ENCODE peak calls at places on chromosomes 11 and 22, in four cellular contexts. L is breast epithelium, H is right atrium auricular region, G is mucosa of descending colon. E is an unnamed sample.

GRCh38 chr11:124812876-124813275 is 12.7 kb upstream of the MSANTD2 start:
- DNase-seq in L (no peak), H (no peak), G (no peak), E (no peak)

GRCh38 chr11:78214331-78215194 is 25.8 kb downstream of the USP35 start:
- DNase-seq in L (no peak), H (no peak), G (no peak), E (peak)

GRCh38 chr11:45543808-45544422 is 121.5 kb downstream of the CHST1 start:
- DNase-seq in L (no peak), H (no peak), G (no peak), E (no peak)

GRCh38 chr11:126613272-126613671 is 257.8 kb downstream of the ST3GAL4 start:
- DNase-seq in L (no peak), H (no peak), G (no peak), E (no peak)

GRCh38 chr11:84384637-84385227 is 1098.6 kb upstream of the CCDC90B start:
- DNase-seq in L (peak), H (peak), G (no peak), E (no peak)

GRCh38 chr11:73236879-73237278 is 18.8 kb downstream of the P2RY2 start:
- DNase-seq in L (no peak), H (no peak), G (no peak), E (no peak)

GRCh38 chr11:36577859-36578258 is 10.1 kb downstream of the RAG1 start:
- DNase-seq in L (no peak), H (no peak), G (no peak), E (no peak)

GRCh38 chr22:50532353-50532700 is 2.5 kb upstream of the TYMP start:
- DNase-seq in L (no peak), H (no peak), G (peak), E (no peak)

GRCh38 chr11:108220721-108221346 is 1.6 kb downstream of the NPAT start:
- DNase-seq in L (no peak), H (no peak), G (no peak), E (no peak)

GRCh38 chr11:100630898-100631297 is 56.2 kb upstream of the ARHGAP42 start:
- DNase-seq in L (no peak), H (no peak), G (no peak), E (no peak)

GRCh38 chr11:2886191-2886894 is 768 bp upstream of the CDKN1C start:
- DNase-seq in L (no peak), H (no peak), G (peak), E (no peak)

GRCh38 chr11:70568504-70569172 is 170.3 kb downstream of the CTTN start:
- DNase-seq in L (no peak), H (peak), G (peak), E (no peak)

GRCh38 chr22:38732251-38732815 is 23.5 kb downstream of the SUN2 start:
- DNase-seq in L (no peak), H (no peak), G (peak), E (no peak)

GRCh38 chr11:127939000-127939399 is 648.4 kb downstream of the ETS1 start:
- DNase-seq in L (no peak), H (no peak), G (no peak), E (no peak)

GRCh38 chr11:126268361-126268707 is 361 bp downstream of the SRPRA start:
- DNase-seq in L (no peak), H (no peak), G (no peak), E (no peak)

GRCh38 chr11:73481626-73482025 is 105.4 kb downstream of the RELT start:
- DNase-seq in L (no peak), H (no peak), G (no peak), E (no peak)

GRCh38 chr22:30390974-30391691 is 3.9 kb upstream of the RNF215 start:
- DNase-seq in L (peak), H (no peak), G (peak), E (no peak)

GRCh38 chr11:116984589-116984988 is 113.6 kb downstream of the SIK3 start:
- DNase-seq in L (no peak), H (no peak), G (no peak), E (no peak)

GRCh38 chr22:28029962-28030361 is 110.9 kb upstream of the PITPNB start:
- DNase-seq in L (no peak), H (peak), G (no peak), E (peak)

GRCh38 chr11:1952806-1953482 is 5.8 kb downstream of the MRPL23 start:
- DNase-seq in L (no peak), H (no peak), G (no peak), E (no peak)

GRCh38 chr22:38796262-38796957 is 2.5 kb upstream of the DNAL4 start:
- DNase-seq in L (no peak), H (no peak), G (no peak), E (no peak)

GRCh38 chr11:73177380-73178091 is 35.4 kb upstream of the FCHSD2 start:
- DNase-seq in L (peak), H (peak), G (no peak), E (peak)

GRCh38 chr22:32800158-32800557 is 1.3 kb upstream of the TIMP3 start:
- DNase-seq in L (no peak), H (no peak), G (no peak), E (no peak)

GRCh38 chr22:32801436-32802290 is at the start of gene TIMP3:
- DNase-seq in L (peak), H (peak), G (peak), E (peak)

GRCh38 chr22:32802291-32802826 is 854 bp downstream of the TIMP3 start:
- DNase-seq in L (no peak), H (no peak), G (no peak), E (no peak)

GRCh38 chr22:32799516-32799915 is 2.0 kb upstream of the TIMP3 start:
- DNase-seq in L (no peak), H (no peak), G (no peak), E (no peak)

GRCh38 chr22:32801001-32801435 is 487 bp upstream of the TIMP3 start:
- DNase-seq in L (no peak), H (no peak), G (no peak), E (no peak)
- H3K4me3 ChIP-seq in L (peak), H (peak), G (no peak), E (peak)

DNA sequence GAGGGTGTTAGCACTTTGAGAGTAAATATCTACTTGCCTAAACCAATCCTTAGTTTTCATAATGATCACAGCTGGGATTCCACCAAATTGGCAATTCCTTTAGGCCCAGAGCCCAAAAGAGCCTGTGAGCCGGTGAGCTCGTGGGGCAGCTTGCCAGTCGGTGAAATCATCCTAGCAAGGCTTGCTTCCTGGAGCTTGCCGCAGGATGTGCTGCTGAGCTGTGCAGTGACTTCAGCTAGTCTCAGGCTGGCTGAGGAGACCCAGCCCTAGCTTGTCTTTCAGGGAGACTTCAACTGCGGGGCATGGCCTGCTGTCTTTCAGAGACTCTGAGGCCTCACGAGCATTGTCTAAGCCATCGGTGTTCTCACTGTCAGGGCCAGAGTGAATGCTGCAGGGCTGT is 73.6 kb upstream of the SUSD2 start:
- DNase-seq in L (peak), H (peak), G (peak), E (peak)
- TF ChIP-seq CTCF in L (peak), H (peak), G (no peak), E (peak)

DNA sequence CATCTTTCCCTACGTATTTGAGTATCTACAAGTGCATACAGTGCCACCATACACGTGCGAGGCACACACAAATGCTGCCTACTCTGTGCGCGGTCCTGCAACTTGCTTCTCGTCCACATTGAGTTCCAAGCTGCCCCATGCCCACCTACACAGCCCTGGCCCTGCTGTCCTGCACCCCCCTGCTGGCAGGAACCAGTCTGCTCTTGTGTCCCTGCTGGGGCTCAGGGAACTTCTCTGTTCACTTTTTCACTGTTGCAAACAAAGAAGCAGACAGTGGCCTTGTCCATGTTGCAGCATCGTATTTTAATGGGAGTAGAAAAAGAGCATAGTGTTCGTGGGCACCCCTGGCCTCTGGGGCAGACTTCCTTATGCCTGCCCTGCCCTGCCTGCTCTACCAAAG is 14.0 kb downstream of the CPT1A start:
- DNase-seq in L (no peak), H (no peak), G (no peak), E (no peak)
- H3K4me3 ChIP-seq in L (no peak), H (no peak), G (no peak), E (no peak)

DNA sequence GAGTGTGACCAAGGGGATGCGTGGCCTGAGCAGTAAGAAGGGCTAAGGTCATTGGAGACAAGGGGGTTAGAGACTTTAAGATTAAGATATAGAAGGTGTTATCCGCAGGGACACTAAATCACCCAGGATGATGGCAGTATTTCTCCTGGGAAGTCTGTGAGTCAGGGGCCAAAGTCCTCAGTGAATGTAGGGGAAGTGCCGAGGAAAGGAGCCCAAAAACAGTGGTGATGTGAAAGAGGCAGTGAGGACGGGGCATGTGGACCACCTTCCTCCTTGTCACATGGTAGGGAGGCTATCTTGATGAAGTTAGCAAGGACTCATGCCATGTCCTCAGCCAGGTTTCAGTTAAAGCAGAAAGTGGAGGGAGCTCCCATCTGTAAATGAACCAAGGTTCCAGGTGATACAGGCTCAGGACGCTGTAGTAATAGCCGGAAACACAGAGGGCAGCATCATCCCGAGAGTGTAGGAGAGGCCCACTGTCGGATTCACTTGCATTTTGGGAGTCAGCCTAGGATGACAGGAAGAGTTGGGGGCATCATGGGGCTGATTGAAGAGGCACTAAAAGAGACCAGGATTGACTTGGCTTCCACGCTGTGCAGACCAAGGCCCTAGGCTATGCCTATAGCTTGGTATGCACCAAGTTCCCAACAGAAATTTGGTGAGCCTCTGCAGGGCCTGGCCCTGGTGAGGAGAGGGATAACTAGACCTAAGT is 33.5 kb downstream of the WEE1 start:
- DNase-seq in L (no peak), H (no peak), G (no peak), E (no peak)
- TF ChIP-seq CTCF in L (no peak), H (no peak), G (no peak), E (no peak)

GRCh38 chr11:57424802-57425564 is 1.9 kb downstream of the SLC43A3 start:
- DNase-seq in L (peak), H (peak), G (peak), E (peak)

GRCh38 chr11:57426754-57427691 is at the start of gene SLC43A3:
- DNase-seq in L (peak), H (peak), G (peak), E (peak)

GRCh38 chr11:57424137-57424801 is 2.7 kb downstream of the SLC43A3 start:
- DNase-seq in L (no peak), H (no peak), G (no peak), E (no peak)

GRCh38 chr11:57426439-57426753 is 525 bp downstream of the SLC43A3 start:
- DNase-seq in L (no peak), H (no peak), G (no peak), E (no peak)

GRCh38 chr11:57425565-57426438 is 1.1 kb downstream of the SLC43A3 start:
- DNase-seq in L (peak), H (peak), G (peak), E (peak)
- H3K4me3 ChIP-seq in L (peak), H (peak), G (no peak), E (peak)

GRCh38 chr22:48423481-48423901 is 1404.2 kb downstream of the BRD1 start:
- DNase-seq in L (no peak), H (no peak), G (no peak), E (no peak)
- TF ChIP-seq CTCF in L (no peak), H (no peak), G (no peak), E (no peak)

GRCh38 chr22:40432167-40432566 is 61.8 kb downstream of the SGSM3 start:
- DNase-seq in L (no peak), H (no peak), G (no peak), E (no peak)

GRCh38 chr22:40434745-40435144 is 64.4 kb downstream of the SGSM3 start:
- DNase-seq in L (no peak), H (no peak), G (no peak), E (no peak)

GRCh38 chr22:40434101-40434500 is 63.7 kb downstream of the SGSM3 start:
- DNase-seq in L (no peak), H (no peak), G (no peak), E (no peak)

GRCh38 chr22:40432625-40433024 is 62.2 kb downstream of the SGSM3 start:
- DNase-seq in L (no peak), H (no peak), G (no peak), E (no peak)

DNA sequence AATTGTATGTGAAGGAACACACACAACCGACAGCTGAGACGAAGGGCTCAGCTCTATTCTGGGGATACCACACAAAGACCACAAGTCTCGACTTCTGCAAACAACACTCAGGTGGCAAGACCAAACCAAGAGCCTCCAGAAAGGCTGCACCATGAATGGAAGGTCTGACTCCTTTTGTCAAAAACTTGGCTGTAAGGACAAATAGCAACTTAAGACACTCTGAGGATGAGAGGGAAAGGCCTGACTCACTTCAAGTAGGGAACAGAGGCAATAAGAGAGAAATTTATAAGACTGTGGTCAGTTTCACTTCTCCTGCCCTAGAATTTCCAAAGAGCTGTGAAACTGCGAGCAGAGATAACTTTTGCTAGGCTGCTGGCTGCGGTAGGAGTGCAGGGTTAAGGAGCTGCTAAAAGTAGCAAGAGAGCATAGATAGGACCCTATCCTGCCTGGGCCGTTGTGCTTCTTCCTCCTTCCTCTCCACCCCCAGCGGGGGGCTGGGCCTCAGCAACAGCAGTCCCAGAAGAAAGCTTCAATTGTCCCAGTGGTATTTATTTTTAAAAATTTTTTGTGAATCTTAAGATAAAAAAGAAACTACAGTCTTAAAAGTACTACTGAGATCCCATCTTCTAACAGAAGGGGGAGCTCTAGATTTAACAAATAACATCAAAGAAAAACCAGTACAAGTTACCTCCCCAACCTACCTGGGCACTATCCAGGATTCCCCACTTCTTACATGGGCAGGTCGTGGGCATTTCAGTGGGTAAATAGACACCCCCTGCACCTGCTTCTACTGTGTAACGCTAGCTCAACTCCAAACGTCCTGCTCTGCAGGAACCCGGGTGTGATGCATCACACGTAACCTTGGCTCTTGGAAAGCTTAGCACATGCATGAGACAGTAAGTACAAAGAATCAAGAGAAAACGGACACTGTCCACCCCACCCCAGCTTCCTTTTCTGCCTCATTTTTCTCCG is 66.4 kb downstream of the SGSM3 start:
- DNase-seq in L (no peak), H (no peak), G (no peak), E (no peak)
- H3K4me3 ChIP-seq in L (no peak), H (no peak), G (no peak), E (peak)